ENCODE peak calls at places on chromosome 17, in nine cellular contexts. Q is HL-60; B is neural progenitor cell; C is Ammon's horn; T is NCI-H2081; W is GF-D8; U is transverse colon; X is Calu3; L is stimulated activated CD8-positive, alpha-beta memory T cell treated with anti-CD3 and anti-CD28 coated beads, Interleukin-4, amount 100 ng/mL, for 1 hour. E is an unnamed sample.

GRCh38 chr17:77427471-77427991 is 286.8 kb downstream of the SEC14L1 start:
- DNase-seq in W (no peak), B (no peak), U (peak), L (no peak), T (no peak), X (no peak), C (no peak), Q (no peak), E (no peak)

GRCh38 chr17:62627219-62627903 is at the start of gene MRC2:
- DNase-seq in L (no peak), B (peak), U (peak), X (peak), T (no peak), C (peak), W (no peak), Q (peak), E (peak)

GRCh38 chr17:77033892-77034404 is 106.8 kb upstream of the SEC14L1 start:
- DNase-seq in W (no peak), B (no peak), U (no peak), L (no peak), C (no peak), Q (no peak), T (no peak), X (no peak), E (no peak)

GRCh38 chr17:57211010-57211411 is 45.3 kb upstream of the MSI2 start:
- DNase-seq in Q (no peak), C (no peak), B (no peak), L (no peak), X (no peak), T (no peak), U (no peak), W (no peak), E (no peak)

GRCh38 chr17:75652934-75653549 is 13.9 kb downstream of the RECQL5 start:
- DNase-seq in T (peak), B (peak), Q (peak), L (no peak), X (peak), U (no peak), W (no peak), C (peak), E (no peak)

GRCh38 chr17:62860962-62861873 is 53.1 kb upstream of the MARCHF10 start:
- DNase-seq in Q (no peak), C (no peak), U (no peak), W (no peak), B (no peak), X (peak), L (no peak), T (no peak), E (no peak)

GRCh38 chr17:71423871-71424546 is 696.8 kb upstream of the SOX9 start:
- DNase-seq in X (peak), C (no peak), T (no peak), Q (no peak), U (no peak), W (no peak), B (no peak), L (no peak), E (no peak)

GRCh38 chr17:2940352-2940751 is 123.1 kb downstream of the OR1D5 start:
- DNase-seq in W (no peak), T (no peak), X (peak), L (no peak), Q (no peak), B (peak), U (no peak), C (peak), E (no peak)